ENCODE peak calls at places on chromosomes 3 and 15, in five cellular contexts. E is cerebellum, X is body of pancreas, Z is EH, H is T-helper 22 cell. O is an unnamed sample.

GRCh38 chr3:52280046-52280445 is 1.6 kb upstream of the WDR82 start:
- DNase-seq in E (no peak), X (no peak), H (no peak), Z (no peak), O (no peak)

GRCh38 chr3:48561045-48561736 is 2.4 kb downstream of the UCN2 start:
- DNase-seq in X (peak; percentile 60), Z (peak; percentile 83), E (peak; percentile 39), H (no peak), O (peak; percentile 42)

GRCh38 chr15:96538506-96538905 is 208.0 kb downstream of the NR2F2 start:
- DNase-seq in E (no peak), Z (no peak), X (no peak), H (no peak), O (no peak)

GRCh38 chr3:47152578-47152977 is 11.3 kb downstream of the SETD2 start:
- DNase-seq in H (no peak), Z (no peak), X (no peak), E (no peak), O (no peak)

GRCh38 chr15:73994912-73995622 is 551 bp downstream of the PML start:
- DNase-seq in Z (peak; percentile 26), E (no peak), X (no peak), H (peak; percentile 7), O (peak; percentile 36)

GRCh38 chr3:114660124-114660523 is 366.3 kb downstream of the TIGIT start:
- DNase-seq in Z (peak; percentile 81), H (no peak), E (peak; percentile 17), X (no peak), O (no peak)

GRCh38 chr3:189786479-189787064 is 155.4 kb downstream of the TP63 start:
- DNase-seq in H (no peak), X (no peak), Z (no peak), E (no peak), O (no peak)

GRCh38 chr3:149398296-149398695 is 20.8 kb upstream of the TM4SF1 start:
- DNase-seq in X (no peak), Z (no peak), H (no peak), E (no peak), O (no peak)

GRCh38 chr15:75791337-75791713 is 51.9 kb upstream of the UBE2Q2 start:
- DNase-seq in E (no peak), H (no peak), X (no peak), Z (no peak), O (no peak)

GRCh38 chr3:42799376-42799775 is 4.9 kb downstream of the HIGD1A start:
- DNase-seq in H (no peak), X (no peak), Z (no peak), E (no peak), O (no peak)

GRCh38 chr3:156751461-156752025 is 74.6 kb upstream of the LEKR1 start:
- DNase-seq in X (no peak), Z (peak; percentile 98), E (peak; percentile 13), H (no peak), O (no peak)

GRCh38 chr3:133042778-133043177 is 4.6 kb downstream of the TMEM108 start:
- DNase-seq in Z (peak; percentile 3), E (no peak), H (no peak), X (no peak), O (no peak)